ENCODE peak calls at places on chromosomes 6 and 20, in seven cellular contexts. F is nephron progenitor cell; H is body of pancreas; B is stimulated activated CD4-positive, alpha-beta T cell treated with anti-CD3 and anti-CD28 coated beads, TNF-alpha, amount 100 ng/mL, for 1 hour; R is left kidney; E is activated T-cell treated with anti-CD3 and anti-CD28 coated beads, Interleukin-2, amount 50 U/mL, for 72 hours; I is NCI-H446. T is an unnamed sample.

GRCh38 chr6:84522135-84522535 is 242.3 kb downstream of the TBX18 start:
- DNase-seq in F (no peak), H (no peak), B (no peak), R (peak), E (no peak), I (no peak), T (no peak)

GRCh38 chr20:64176548-64177419 is 12.5 kb downstream of the MYT1 start:
- DNase-seq in F (no peak), H (no peak), B (no peak), R (no peak), E (no peak), I (no peak), T (no peak)

GRCh38 chr6:124958759-124959354 is 3.4 kb upstream of the RNF217 start:
- DNase-seq in F (no peak), H (no peak), B (no peak), R (no peak), E (no peak), I (no peak), T (no peak)

GRCh38 chr6:118680452-118681095 is 29.2 kb upstream of the CEP85L start:
- DNase-seq in F (no peak), H (no peak), B (no peak), R (no peak), E (peak), I (no peak), T (no peak)

GRCh38 chr6:157610451-157610999 is 212.5 kb upstream of the SNX9 start:
- DNase-seq in F (no peak), H (no peak), B (no peak), R (no peak), E (no peak), I (no peak), T (no peak)

GRCh38 chr6:32947552-32948465 is 5.1 kb downstream of the HLA-DMA start:
- DNase-seq in F (peak), H (peak), B (peak), R (peak), E (peak), I (peak), T (peak)

GRCh38 chr20:64041781-64042771 is 6.1 kb downstream of the C20orf204 start:
- DNase-seq in F (no peak), H (no peak), B (no peak), R (no peak), E (no peak), I (no peak), T (no peak)

GRCh38 chr6:27679968-27680694 is 207.2 kb upstream of the ZNF184 start:
- DNase-seq in F (peak), H (no peak), B (no peak), R (peak), E (no peak), I (no peak), T (no peak)

GRCh38 chr6:129546702-129547101 is 163.3 kb downstream of the ARHGAP18 start:
- DNase-seq in F (no peak), H (no peak), B (no peak), R (no peak), E (no peak), I (no peak), T (no peak)

GRCh38 chr6:72728706-72729343 is 107.0 kb downstream of the KCNQ5 start:
- DNase-seq in F (no peak), H (no peak), B (no peak), R (no peak), E (no peak), I (no peak), T (no peak)

GRCh38 chr6:100426689-100427338 is 37.9 kb downstream of the SIM1 start:
- DNase-seq in F (no peak), H (no peak), B (no peak), R (no peak), E (no peak), I (no peak), T (no peak)

GRCh38 chr20:62367483-62368302 is 581 bp upstream of the LAMA5 start:
- DNase-seq in F (peak), H (peak), B (no peak), R (peak), E (no peak), I (peak), T (no peak)

GRCh38 chr6:30841644-30842504 is 42.4 kb upstream of the DDR1 start:
- DNase-seq in F (no peak), H (no peak), B (no peak), R (peak), E (no peak), I (no peak), T (no peak)

GRCh38 chr6:83536034-83536646 is 23.8 kb downstream of the PRSS35 start:
- DNase-seq in F (peak), H (peak), B (no peak), R (peak), E (peak), I (peak), T (peak)

GRCh38 chr6:3918474-3918873 is 69.3 kb downstream of the FAM50B start:
- DNase-seq in F (no peak), H (no peak), B (no peak), R (peak), E (no peak), I (no peak), T (no peak)

GRCh38 chr20:12113468-12114371 is 196.0 kb downstream of the BTBD3 start:
- DNase-seq in F (no peak), H (peak), B (no peak), R (peak), E (no peak), I (peak), T (no peak)

GRCh38 chr6:140441256-140441655 is 1066.8 kb upstream of the CITED2 start:
- DNase-seq in F (peak), H (peak), B (no peak), R (peak), E (no peak), I (peak), T (no peak)

GRCh38 chr6:166365806-166366205 is 16.9 kb downstream of the MPC1 start:
- DNase-seq in F (no peak), H (no peak), B (no peak), R (no peak), E (no peak), I (no peak), T (no peak)

GRCh38 chr6:5746392-5747140 is 260.2 kb downstream of the NRN1 start:
- DNase-seq in F (peak), H (no peak), B (no peak), R (no peak), E (no peak), I (no peak), T (no peak)

GRCh38 chr20:9977629-9978028 is 57.2 kb upstream of the ANKEF1 start:
- DNase-seq in F (no peak), H (no peak), B (no peak), R (no peak), E (no peak), I (peak), T (no peak)

GRCh38 chr20:14888172-14888571 is 550.8 kb upstream of the FLRT3 start:
- DNase-seq in F (no peak), H (no peak), B (no peak), R (no peak), E (no peak), I (peak), T (no peak)

GRCh38 chr20:43925786-43926185 is 11.1 kb downstream of the TOX2 start:
- DNase-seq in F (no peak), H (peak), B (no peak), R (peak), E (peak), I (peak), T (no peak)

GRCh38 chr20:37335642-37336368 is 10.1 kb upstream of the SRC start:
- DNase-seq in F (no peak), H (no peak), B (no peak), R (no peak), E (no peak), I (no peak), T (no peak)

GRCh38 chr6:88492824-88493223 is 326.7 kb upstream of the CNR1 start:
- DNase-seq in F (no peak), H (no peak), B (no peak), R (peak), E (no peak), I (no peak), T (no peak)

GRCh38 chr6:111411046-111411445 is 72.0 kb downstream of the REV3L start:
- DNase-seq in F (no peak), H (no peak), B (no peak), R (no peak), E (no peak), I (no peak), T (no peak)

GRCh38 chr20:19758888-19759331 is 852 bp downstream of the RIN2 start:
- DNase-seq in F (peak), H (peak), B (no peak), R (peak), E (no peak), I (peak), T (peak)

GRCh38 chr20:8913452-8913851 is 155.4 kb upstream of the PLCB4 start:
- DNase-seq in F (no peak), H (no peak), B (no peak), R (no peak), E (no peak), I (no peak), T (no peak)

GRCh38 chr20:46665602-46666001 is 14.3 kb upstream of the SLC13A3 start:
- DNase-seq in F (no peak), H (no peak), B (no peak), R (no peak), E (no peak), I (no peak), T (no peak)

GRCh38 chr20:36835025-36835424 is 40.9 kb upstream of the TLDC2 start:
- DNase-seq in F (no peak), H (no peak), B (no peak), R (no peak), E (no peak), I (no peak), T (no peak)

GRCh38 chr20:17634666-17635319 is 47.2 kb downstream of the RRBP1 start:
- DNase-seq in F (no peak), H (no peak), B (no peak), R (peak), E (no peak), I (no peak), T (no peak)

GRCh38 chr6:147287869-147288271 is 83.7 kb downstream of the STXBP5 start:
- DNase-seq in F (no peak), H (peak), B (no peak), R (no peak), E (no peak), I (no peak), T (no peak)